ENCODE peak calls at places on chromosomes 16 and 17, in nine cellular contexts. E is stimulated activated CD4-positive, alpha-beta T cell treated with anti-CD3 and anti-CD28 coated beads, Interleukin-1b, Interleukin-23, amount 100 ng/mL, for 1 hour; G is CD8-positive, alpha-beta memory T cell; A is Kasumi-1; I is GM18507; H is iris pigment epithelial cell; L is nephron progenitor cell; Q is GM19239; S is HCEC 1CT. X is an unnamed sample.

GRCh38 chr16:70786020-70786419 is 14.9 kb downstream of the VAC14 start:
- DNase-seq in E (no peak), G (no peak), A (no peak), I (no peak), H (no peak), L (no peak), Q (no peak), S (no peak), X (no peak)

GRCh38 chr17:27315322-27315721 is 21.4 kb downstream of the WSB1 start:
- DNase-seq in E (no peak), G (no peak), A (no peak), I (no peak), H (peak; percentile 93), L (no peak), Q (no peak), S (no peak), X (peak; percentile 78)

GRCh38 chr17:1442187-1442586 is 13.8 kb downstream of the CRK start:
- DNase-seq in E (no peak), G (no peak), A (no peak), I (no peak), H (no peak), L (no peak), Q (no peak), S (no peak), X (no peak)

GRCh38 chr17:35963663-35964062 is 17.6 kb downstream of the CCL16 start:
- DNase-seq in E (no peak), G (no peak), A (no peak), I (no peak), H (no peak), L (no peak), Q (no peak), S (no peak), X (no peak)

GRCh38 chr17:31888124-31888523 is 13.4 kb downstream of the UTP6 start:
- DNase-seq in E (no peak), G (no peak), A (peak; percentile 85), I (no peak), H (no peak), L (no peak), Q (no peak), S (no peak), X (no peak)

GRCh38 chr17:33929181-33929724 is 325.8 kb upstream of the CCL2 start:
- DNase-seq in E (no peak), G (no peak), A (no peak), I (no peak), H (no peak), L (no peak), Q (no peak), S (no peak), X (no peak)

GRCh38 chr16:12661656-12662172 is 142.0 kb downstream of the CPPED1 start:
- DNase-seq in E (no peak), G (no peak), A (peak; percentile 5), I (no peak), H (no peak), L (peak; percentile 84), Q (no peak), S (no peak), X (no peak)

GRCh38 chr17:39622380-39623006 is 4.3 kb upstream of the PPP1R1B start:
- DNase-seq in E (no peak), G (no peak), A (no peak), I (no peak), H (no peak), L (no peak), Q (no peak), S (no peak), X (no peak)

GRCh38 chr16:78147846-78148535 is 48.5 kb downstream of the WWOX start:
- DNase-seq in E (no peak), G (no peak), A (no peak), I (no peak), H (no peak), L (no peak), Q (no peak), S (no peak), X (no peak)

GRCh38 chr16:411576-412265 is 10.0 kb downstream of the DECR2 start:
- DNase-seq in E (no peak), G (no peak), A (no peak), I (no peak), H (no peak), L (no peak), Q (no peak), S (no peak), X (no peak)